ENCODE peak calls at places on chromosomes 16 and 17, in ten cellular contexts. W is T-cell; Q is pancreas; P is lung; A is NCI-H1105; T is progenitor cell of endocrine pancreas; C is erythroblast; U is B cell; F is stimulated activated CD4-positive, alpha-beta T cell treated with anti-CD3 and anti-CD28 coated beads, Interleukin-4, amount 100 ng/mL, for 4 hours; H is astrocyte of the cerebellum. Y is an unnamed sample.

GRCh38 chr17:45156242-45156641 is 5.4 kb upstream of the HEXIM2 start:
- DNase-seq in T (no peak), P (no peak), C (no peak), W (no peak), A (no peak), Q (no peak), U (no peak), F (no peak), H (no peak), Y (no peak)

GRCh38 chr17:18285296-18285695 is 24.8 kb downstream of the MIEF2 start:
- DNase-seq in A (no peak), P (no peak), F (no peak), C (no peak), T (no peak), Q (no peak), W (no peak), H (no peak), U (no peak), Y (no peak)

GRCh38 chr16:84040823-84041391 is 1.7 kb downstream of the SLC38A8 start:
- DNase-seq in W (no peak), U (no peak), T (no peak), C (no peak), Q (no peak), A (no peak), P (no peak), H (no peak), F (no peak), Y (no peak)

GRCh38 chr16:72312862-72313261 is 140.9 kb upstream of the PMFBP1 start:
- DNase-seq in U (no peak), Q (no peak), P (no peak), F (no peak), W (no peak), A (no peak), C (no peak), T (no peak), H (no peak), Y (no peak)

GRCh38 chr17:8151641-8152111 is 528 bp downstream of the PER1 start:
- DNase-seq in U (peak), Q (peak), A (peak), H (peak), C (peak), W (no peak), T (no peak), F (peak), P (peak), Y (peak)

GRCh38 chr16:86578056-86578455 is 293 bp upstream of the FOXL1 start:
- DNase-seq in U (no peak), W (no peak), C (no peak), F (no peak), P (no peak), A (no peak), T (no peak), Q (no peak), H (no peak), Y (no peak)

GRCh38 chr17:77148109-77148958 is 7.6 kb downstream of the SEC14L1 start:
- DNase-seq in P (no peak), A (no peak), W (no peak), T (no peak), U (no peak), H (no peak), F (no peak), Q (no peak), C (no peak), Y (no peak)

GRCh38 chr17:79997004-79997673 is 38.5 kb downstream of the TBC1D16 start:
- DNase-seq in H (no peak), A (no peak), F (peak), C (no peak), Q (no peak), U (peak), W (peak), T (no peak), P (peak), Y (peak)

GRCh38 chr16:86383488-86384262 is 126.7 kb upstream of the FOXF1 start:
- DNase-seq in C (no peak), T (no peak), H (peak), A (no peak), F (no peak), P (no peak), Q (no peak), U (no peak), W (no peak), Y (no peak)

GRCh38 chr16:71882505-71883192 is 1.3 kb downstream of the ZNF821 start:
- DNase-seq in T (peak), H (peak), A (peak), P (peak), U (peak), F (peak), Q (no peak), C (peak), W (peak), Y (peak)

GRCh38 chr16:67482260-67482924 is 955 bp downstream of the AGRP start:
- DNase-seq in A (no peak), T (no peak), U (no peak), W (no peak), C (no peak), H (no peak), P (no peak), F (no peak), Q (no peak), Y (no peak)

GRCh38 chr16:84650062-84650991 is 2.0 kb downstream of the KLHL36 start:
- DNase-seq in U (no peak), Q (no peak), H (no peak), P (no peak), F (no peak), C (no peak), A (no peak), T (no peak), W (no peak), Y (no peak)

GRCh38 chr17:32495347-32496253 is 8.8 kb downstream of the CDK5R1 start:
- DNase-seq in F (no peak), P (no peak), T (no peak), A (no peak), C (no peak), U (no peak), W (no peak), Q (peak), H (no peak), Y (no peak)

GRCh38 chr17:49980703-49981197 is 11.8 kb downstream of the DLX4 start:
- DNase-seq in C (no peak), Q (no peak), H (no peak), W (no peak), F (no peak), P (no peak), U (no peak), T (no peak), A (peak), Y (no peak)

GRCh38 chr16:12757546-12757945 is 46.1 kb downstream of the CPPED1 start:
- DNase-seq in T (no peak), Q (no peak), U (no peak), P (no peak), F (no peak), C (no peak), H (no peak), W (no peak), A (no peak), Y (no peak)

GRCh38 chr16:48561960-48562393 is 48.0 kb downstream of the N4BP1 start:
- DNase-seq in H (peak), Q (no peak), F (no peak), A (no peak), U (no peak), C (no peak), P (no peak), T (no peak), W (no peak), Y (no peak)

Y was measured in CD8-positive, alpha-beta T cell.